ENCODE peak calls at places on chromosomes 1 and 21, in nine cellular contexts. C is HepG2, Q is sigmoid colon, I is GM12878, O is K562, J is stomach, M is H1, R is transverse colon, N is esophagus muscularis mucosa. U is an unnamed sample. For H3K4me1, the result is how much of the 10 kb centered on the place peaks cover.

GRCh38 chr21:33587792-33588484 is 546 bp downstream of the DONSON start:
- DNase-seq in C (no peak), Q (peak), I (no peak), O (peak), J (peak), M (no peak), R (peak), N (no peak), U (no peak)

GRCh38 chr1:12231276-12231595 is 1.4 kb downstream of the VPS13D start:
- DNase-seq in C (no peak), Q (no peak), I (no peak), O (no peak), J (no peak), M (no peak), R (no peak), N (no peak), U (no peak)

GRCh38 chr1:66613187-66613586 is 79.2 kb downstream of the SGIP1 start:
- DNase-seq in C (no peak), Q (no peak), I (no peak), O (no peak), J (no peak), M (no peak), R (no peak), N (no peak), U (no peak)

GRCh38 chr1:7478797-7479499 is 292.1 kb upstream of the VAMP3 start:
- DNase-seq in C (no peak), Q (peak), I (no peak), O (no peak), J (peak), M (no peak), R (peak), N (peak), U (peak)

GRCh38 chr1:243748706-243749283 is 101.2 kb downstream of the AKT3 start:
- DNase-seq in C (peak), Q (no peak), I (peak), O (peak), J (no peak), M (no peak), R (no peak), N (no peak), U (no peak)

GRCh38 chr21:37873655-37874054 is 42.6 kb downstream of the KCNJ6 start:
- DNase-seq in C (no peak), Q (no peak), I (no peak), O (no peak), J (no peak), M (no peak), R (no peak), N (no peak), U (no peak)

GRCh38 chr1:8122160-8122476 is 96.0 kb upstream of the ERRFI1 start:
- DNase-seq in C (no peak), Q (peak), I (no peak), O (peak), J (no peak), M (no peak), R (no peak), N (no peak), U (no peak)

GRCh38 chr1:87705233-87705632 is 376.6 kb downstream of the LMO4 start:
- DNase-seq in C (no peak), Q (no peak), I (no peak), O (no peak), J (no peak), M (no peak), R (no peak), N (no peak), U (no peak)

GRCh38 chr21:27017251-27017650 is 50.4 kb upstream of the ADAMTS5 start:
- DNase-seq in C (no peak), Q (no peak), I (no peak), O (no peak), J (no peak), M (no peak), R (no peak), N (no peak), U (no peak)

GRCh38 chr1:101444873-101445618 is 208.2 kb downstream of the S1PR1 start:
- DNase-seq in C (no peak), Q (no peak), I (no peak), O (no peak), J (no peak), M (no peak), R (no peak), N (no peak), U (no peak)

GRCh38 chr1:209106237-209106741 is 477.2 kb upstream of the CAMK1G start:
- DNase-seq in C (no peak), Q (no peak), I (no peak), O (no peak), J (no peak), M (no peak), R (no peak), N (no peak), U (no peak)

GRCh38 chr1:78649628-78650027 is at the start of gene IFI44:
- DNase-seq in C (no peak), Q (peak), I (peak), O (no peak), J (peak), M (no peak), R (peak), N (no peak), U (no peak)

GRCh38 chr1:242211254-242212022 is 212.5 kb upstream of the MAP1LC3C start:
- DNase-seq in C (peak), Q (no peak), I (no peak), O (no peak), J (no peak), M (no peak), R (no peak), N (no peak), U (no peak)

GRCh38 chr1:84271452-84272273 is 29.8 kb upstream of the SAMD13 start:
- DNase-seq in C (no peak), Q (no peak), I (peak), O (no peak), J (peak), M (no peak), R (peak), N (no peak), U (no peak)

GRCh38 chr1:23101101-23101827 is 67.4 kb downstream of the LUZP1 start:
- DNase-seq in C (no peak), Q (no peak), I (no peak), O (no peak), J (no peak), M (no peak), R (no peak), N (no peak), U (no peak)

GRCh38 chr1:29839726-29840125 is 603.4 kb downstream of the PTPRU start:
- DNase-seq in C (no peak), Q (no peak), I (no peak), O (no peak), J (no peak), M (peak), R (no peak), N (peak), U (no peak)

GRCh38 chr1:158809261-158809660 is 21.9 kb upstream of the MNDA start:
- DNase-seq in C (no peak), Q (no peak), I (no peak), O (no peak), J (no peak), M (no peak), R (no peak), N (no peak), U (no peak)

GRCh38 chr1:219518168-219518905 is 94.6 kb downstream of the ZC3H11B start:
- DNase-seq in C (no peak), Q (no peak), I (no peak), O (no peak), J (no peak), M (no peak), R (no peak), N (no peak), U (no peak)
- TF ChIP-seq POLR2AphosphoS5 in C (no peak), Q (no peak), I (no peak), O (no peak), J (no peak), M (no peak), R (no peak), N (no peak), U (no peak)

GRCh38 chr1:180522204-180522497 is 19.8 kb upstream of the ACBD6 start:
- DNase-seq in C (peak), Q (no peak), I (no peak), O (no peak), J (no peak), M (no peak), R (no peak), N (peak), U (no peak)
- TF ChIP-seq EP300 in C (no peak), Q (no peak), I (no peak), O (peak), J (no peak), M (no peak), R (no peak), N (no peak), U (no peak)

GRCh38 chr1:170730443-170730842 is 66.5 kb downstream of the PRRX1 start:
- DNase-seq in C (no peak), Q (no peak), I (no peak), O (no peak), J (no peak), M (no peak), R (no peak), N (no peak), U (no peak)

GRCh38 chr1:170725326-170725725 is 61.4 kb downstream of the PRRX1 start:
- DNase-seq in C (no peak), Q (no peak), I (no peak), O (no peak), J (no peak), M (no peak), R (no peak), N (no peak), U (no peak)

GRCh38 chr1:170731566-170732261 is 67.8 kb downstream of the PRRX1 start:
- DNase-seq in C (no peak), Q (no peak), I (no peak), O (no peak), J (no peak), M (no peak), R (no peak), N (no peak), U (no peak)

GRCh38 chr1:170729608-170730378 is 65.9 kb downstream of the PRRX1 start:
- DNase-seq in C (no peak), Q (no peak), I (no peak), O (no peak), J (no peak), M (no peak), R (no peak), N (no peak), U (no peak)

GRCh38 chr1:170727953-170728352 is 64.0 kb downstream of the PRRX1 start:
- DNase-seq in C (no peak), Q (no peak), I (no peak), O (no peak), J (no peak), M (no peak), R (no peak), N (no peak), U (no peak)
- H3K4me1 ChIP-seq in C (under half), Q (under half), I (under half), O (under half), J (under half), M (under half), R (under half), N (under half), U (under half)

DNA sequence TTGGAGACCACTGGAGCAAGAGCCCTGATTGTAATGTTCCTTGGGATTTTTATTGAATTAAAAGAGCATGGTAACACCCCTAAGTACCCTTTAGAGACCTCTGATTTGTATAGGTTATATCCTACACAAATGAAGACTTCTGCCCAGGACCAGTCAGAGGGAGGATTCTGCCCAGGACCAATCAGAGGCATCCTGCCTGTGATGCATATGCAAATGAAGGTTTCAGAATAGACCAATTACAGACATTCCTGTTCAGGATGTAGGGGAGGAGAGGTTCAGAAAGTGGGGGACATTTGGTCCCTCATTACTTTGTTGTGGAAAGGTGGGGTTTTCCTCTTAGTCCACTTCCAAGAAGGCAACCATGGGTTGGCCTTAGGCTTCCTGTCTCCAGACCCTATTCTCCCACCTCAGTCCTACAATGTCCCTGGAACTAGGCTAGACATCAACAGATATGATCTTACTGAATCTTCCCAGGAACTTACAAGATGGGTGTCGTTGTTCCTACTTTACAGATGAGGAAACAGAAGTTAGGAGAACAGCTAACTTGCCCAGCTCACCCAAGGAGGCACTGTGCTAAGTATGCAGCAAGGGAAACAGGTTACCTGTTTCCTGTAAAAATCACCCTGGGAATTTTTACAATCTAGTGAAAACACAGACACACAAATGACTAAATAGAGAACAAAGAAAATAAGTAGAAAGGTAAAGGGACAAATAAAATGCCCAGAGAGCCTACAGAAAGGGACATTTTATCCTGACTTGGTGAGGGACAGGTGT is 36.8 kb upstream of the SFPQ start:
- DNase-seq in C (no peak), Q (no peak), I (no peak), O (no peak), J (no peak), M (no peak), R (no peak), N (no peak), U (no peak)
- TF ChIP-seq POLR2AphosphoS5 in C (no peak), Q (no peak), I (no peak), O (no peak), J (no peak), M (no peak), R (no peak), N (no peak), U (no peak)

GRCh38 chr1:95829581-95829980 is 595.6 kb downstream of the RWDD3 start:
- DNase-seq in C (no peak), Q (no peak), I (no peak), O (no peak), J (no peak), M (no peak), R (no peak), N (no peak), U (no peak)

DNA sequence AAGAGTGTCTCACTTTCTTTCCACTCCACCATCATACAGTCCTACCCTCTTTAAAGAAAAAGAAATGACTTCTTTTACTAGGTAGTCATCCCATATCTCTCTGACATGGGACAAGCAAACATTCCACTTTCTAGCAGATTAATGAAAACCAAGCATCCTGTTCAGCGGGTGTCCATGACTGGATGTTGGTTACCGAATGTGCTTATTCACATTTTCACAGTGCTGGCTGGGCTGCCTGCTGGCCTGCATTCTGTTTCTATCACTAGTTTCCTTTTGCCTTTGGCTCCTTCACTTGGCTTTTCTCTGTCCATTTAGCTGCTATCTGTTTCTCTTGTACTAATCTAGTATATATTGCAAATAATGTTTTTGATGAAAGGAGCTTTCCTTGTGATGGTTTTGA is 598.4 kb downstream of the RWDD3 start:
- DNase-seq in C (no peak), Q (no peak), I (no peak), O (no peak), J (no peak), M (no peak), R (no peak), N (no peak), U (no peak)
- TF ChIP-seq EP300 in C (no peak), Q (no peak), I (no peak), O (no peak), J (no peak), M (no peak), R (no peak), N (no peak), U (no peak)

GRCh38 chr21:45335761-45336534 is 48.3 kb upstream of the POFUT2 start:
- DNase-seq in C (no peak), Q (peak), I (no peak), O (no peak), J (no peak), M (no peak), R (no peak), N (no peak), U (peak)
- H3K4me1 ChIP-seq in C (half or more), Q (under half), I (under half), O (under half), J (under half), M (under half), R (under half), N (under half), U (under half)

U was measured in upper lobe of left lung.